ENCODE peak calls at places on chromosome 14, in eight cellular contexts. One of them, this sample, is unnamed.

GRCh38 chr14:20986811-20987210 is 3.0 kb upstream of the METTL17 start:
- DNase-seq in K562: peak; percentile 40
- DNase-seq in GM23248: peak; percentile 96
- DNase-seq in body of pancreas: peak; percentile 25
- DNase-seq in aorta: no peak
- DNase-seq in tibial nerve: peak; percentile 31
- DNase-seq in H1: no peak
- DNase-seq in breast epithelium: no peak
- DNase-seq in this sample: peak; percentile 62

GRCh38 chr14:101475468-101476257 is 85.6 kb upstream of the DIO3 start:
- DNase-seq in GM23248: peak; percentile 87
- DNase-seq in tibial nerve: peak; percentile 57
- DNase-seq in H1: no peak
- DNase-seq in aorta: peak; percentile 72
- DNase-seq in body of pancreas: peak; percentile 75
- DNase-seq in K562: no peak
- DNase-seq in breast epithelium: peak; percentile 41
- DNase-seq in this sample: no peak

GRCh38 chr14:64387232-64387737 is 868 bp upstream of the MTHFD1 start:
- DNase-seq in breast epithelium: no peak
- DNase-seq in aorta: no peak
- DNase-seq in tibial nerve: peak; percentile 20
- DNase-seq in K562: peak; percentile 48
- DNase-seq in GM23248: peak; percentile 59
- DNase-seq in H1: no peak
- DNase-seq in body of pancreas: no peak
- DNase-seq in this sample: no peak

GRCh38 chr14:88790501-88791251 is 2.1 kb downstream of the EML5 start:
- DNase-seq in breast epithelium: no peak
- DNase-seq in GM23248: no peak
- DNase-seq in body of pancreas: no peak
- DNase-seq in aorta: no peak
- DNase-seq in H1: no peak
- DNase-seq in K562: no peak
- DNase-seq in tibial nerve: no peak
- DNase-seq in this sample: no peak

GRCh38 chr14:61288228-61288627 is 7.1 kb upstream of the TMEM30B start:
- DNase-seq in body of pancreas: no peak
- DNase-seq in breast epithelium: no peak
- DNase-seq in aorta: no peak
- DNase-seq in H1: no peak
- DNase-seq in GM23248: no peak
- DNase-seq in tibial nerve: no peak
- DNase-seq in K562: no peak
- DNase-seq in this sample: no peak

GRCh38 chr14:30034049-30034635 is 106.5 kb upstream of the PRKD1 start:
- DNase-seq in tibial nerve: no peak
- DNase-seq in body of pancreas: no peak
- DNase-seq in breast epithelium: no peak
- DNase-seq in GM23248: peak; percentile 42
- DNase-seq in K562: no peak
- DNase-seq in H1: no peak
- DNase-seq in aorta: no peak
- DNase-seq in this sample: no peak

GRCh38 chr14:81402123-81402495 is 2.0 kb upstream of the STON2 start:
- DNase-seq in body of pancreas: no peak
- DNase-seq in tibial nerve: no peak
- DNase-seq in aorta: no peak
- DNase-seq in GM23248: peak; percentile 66
- DNase-seq in H1: no peak
- DNase-seq in breast epithelium: no peak
- DNase-seq in K562: peak; percentile 84
- DNase-seq in this sample: no peak

GRCh38 chr14:89351364-89351957 is 65.6 kb downstream of the FOXN3 start:
- DNase-seq in K562: no peak
- DNase-seq in GM23248: peak; percentile 42
- DNase-seq in H1: peak; percentile 51
- DNase-seq in aorta: no peak
- DNase-seq in body of pancreas: peak; percentile 81
- DNase-seq in breast epithelium: no peak
- DNase-seq in tibial nerve: no peak
- DNase-seq in this sample: peak; percentile 61

GRCh38 chr14:80695869-80696268 is 245.7 kb downstream of the CEP128 start:
- DNase-seq in tibial nerve: no peak
- DNase-seq in aorta: no peak
- DNase-seq in GM23248: no peak
- DNase-seq in H1: no peak
- DNase-seq in body of pancreas: no peak
- DNase-seq in breast epithelium: no peak
- DNase-seq in K562: no peak
- DNase-seq in this sample: no peak

GRCh38 chr14:67674139-67674479 is 323 bp downstream of the VTI1B start:
- DNase-seq in aorta: peak; percentile 90
- DNase-seq in K562: peak; percentile 81
- DNase-seq in H1: peak; percentile 85
- DNase-seq in tibial nerve: peak; percentile 40
- DNase-seq in GM23248: peak; percentile 83
- DNase-seq in body of pancreas: peak; percentile 71
- DNase-seq in breast epithelium: peak; percentile 68
- DNase-seq in this sample: peak; percentile 71

GRCh38 chr14:62118461-62118860 is 356.2 kb downstream of the SNAPC1 start:
- DNase-seq in aorta: no peak
- DNase-seq in body of pancreas: no peak
- DNase-seq in GM23248: no peak
- DNase-seq in tibial nerve: no peak
- DNase-seq in H1: no peak
- DNase-seq in breast epithelium: no peak
- DNase-seq in K562: no peak
- DNase-seq in this sample: no peak

GRCh38 chr14:56659964-56660551 is 80.5 kb downstream of the TMEM260 start:
- DNase-seq in breast epithelium: no peak
- DNase-seq in tibial nerve: no peak
- DNase-seq in K562: peak; percentile 38
- DNase-seq in aorta: no peak
- DNase-seq in body of pancreas: no peak
- DNase-seq in GM23248: peak; percentile 55
- DNase-seq in H1: no peak
- DNase-seq in this sample: peak; percentile 6

GRCh38 chr14:40685764-40686163 is 920.9 kb upstream of the LRFN5 start:
- DNase-seq in tibial nerve: no peak
- DNase-seq in H1: no peak
- DNase-seq in K562: no peak
- DNase-seq in breast epithelium: no peak
- DNase-seq in GM23248: no peak
- DNase-seq in body of pancreas: no peak
- DNase-seq in aorta: no peak
- DNase-seq in this sample: no peak

GRCh38 chr14:96255501-96256366 is at the start of gene BDKRB1:
- DNase-seq in tibial nerve: no peak
- DNase-seq in aorta: no peak
- DNase-seq in K562: no peak
- DNase-seq in breast epithelium: no peak
- DNase-seq in body of pancreas: no peak
- DNase-seq in H1: no peak
- DNase-seq in GM23248: peak; percentile 93
- DNase-seq in this sample: no peak

GRCh38 chr14:24692382-24693352 is 58.7 kb upstream of the GZMB start:
- DNase-seq in GM23248: no peak
- DNase-seq in H1: no peak
- DNase-seq in breast epithelium: no peak
- DNase-seq in aorta: no peak
- DNase-seq in K562: no peak
- DNase-seq in body of pancreas: no peak
- DNase-seq in tibial nerve: no peak
- DNase-seq in this sample: no peak

GRCh38 chr14:65164068-65164824 is 61.9 kb upstream of the MAX start:
- DNase-seq in tibial nerve: peak; percentile 47
- DNase-seq in K562: peak; percentile 64
- DNase-seq in body of pancreas: peak; percentile 49
- DNase-seq in aorta: no peak
- DNase-seq in GM23248: peak; percentile 70
- DNase-seq in H1: no peak
- DNase-seq in breast epithelium: no peak
- DNase-seq in this sample: no peak

DNA sequence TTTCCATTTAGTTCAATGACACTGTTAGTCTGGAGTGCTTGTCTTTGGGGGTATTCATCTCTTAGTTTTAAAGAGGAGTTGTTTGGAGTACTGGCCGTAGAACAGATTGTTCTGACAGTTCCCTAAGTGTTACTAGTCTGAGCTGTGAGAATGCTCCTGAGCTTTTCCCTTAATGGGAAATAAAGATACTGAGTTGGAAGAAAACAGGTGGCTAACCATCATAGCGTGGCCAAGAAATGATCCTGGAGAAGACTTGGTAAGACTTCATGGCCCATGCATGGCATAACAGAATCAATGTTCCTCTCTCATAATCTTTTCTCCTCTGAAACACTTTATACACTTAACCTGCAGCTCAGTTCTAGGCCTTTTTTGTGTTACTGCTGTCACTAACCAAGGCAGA is 6.2 kb downstream of the CALM1 start:
- DNase-seq in K562: no peak
- DNase-seq in aorta: no peak
- DNase-seq in body of pancreas: no peak
- DNase-seq in GM23248: no peak
- DNase-seq in breast epithelium: no peak
- DNase-seq in tibial nerve: no peak
- DNase-seq in H1: no peak
- DNase-seq in this sample: no peak
- H3K4me1 ChIP-seq in K562: peaks cover 8% of the 10 kb centered on the region
- H3K4me1 ChIP-seq in aorta: peaks cover 4% of the 10 kb centered on the region
- H3K4me1 ChIP-seq in body of pancreas: peaks cover 22% of the 10 kb centered on the region
- H3K4me1 ChIP-seq in GM23248: peaks cover 18% of the 10 kb centered on the region
- H3K4me1 ChIP-seq in breast epithelium: no peaks in the 10 kb centered on the region
- H3K4me1 ChIP-seq in tibial nerve: peaks cover 56% of the 10 kb centered on the region
- H3K4me1 ChIP-seq in H1: peaks cover 2% of the 10 kb centered on the region
- H3K4me1 ChIP-seq in this sample: peaks cover 18% of the 10 kb centered on the region

DNA sequence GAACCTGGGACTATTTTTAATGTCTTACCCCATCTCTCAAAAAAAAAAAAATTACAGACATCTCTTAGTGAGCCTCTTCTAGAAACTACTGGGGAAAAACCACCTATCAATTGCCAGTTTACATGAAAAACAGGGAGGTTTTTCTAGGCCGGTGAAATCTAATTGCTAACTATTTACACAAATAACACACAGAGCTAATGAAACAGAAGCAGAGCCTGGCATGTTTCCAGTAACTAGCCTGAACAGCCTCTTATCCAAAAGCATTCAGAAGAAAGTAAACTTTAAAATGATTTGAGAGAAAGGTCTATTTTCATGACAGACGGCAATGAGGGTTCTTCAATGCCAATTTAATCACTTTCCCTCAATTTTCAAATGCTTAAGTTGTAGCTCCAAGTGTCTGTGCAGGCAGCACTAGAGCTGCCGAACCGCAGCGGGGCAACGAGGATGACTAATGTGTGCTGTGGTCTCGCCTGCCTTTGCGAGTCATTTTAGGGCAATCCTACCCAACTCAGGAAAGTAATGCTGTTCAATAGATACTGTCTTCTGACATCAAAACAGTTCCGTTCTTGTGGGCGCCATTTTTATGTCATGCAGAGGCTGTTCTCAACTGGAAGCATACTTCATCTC is 84.6 kb downstream of the SETD3 start:
- DNase-seq in breast epithelium: no peak
- DNase-seq in H1: peak; percentile 33
- DNase-seq in body of pancreas: no peak
- DNase-seq in aorta: no peak
- DNase-seq in tibial nerve: no peak
- DNase-seq in K562: no peak
- DNase-seq in GM23248: peak; percentile 66
- DNase-seq in this sample: no peak
- H3K4me3 ChIP-seq in breast epithelium: no peak overlapping the region
- H3K4me3 ChIP-seq in H1: no peak overlapping the region
- H3K4me3 ChIP-seq in body of pancreas: no peak overlapping the region
- H3K4me3 ChIP-seq in aorta: no peak overlapping the region
- H3K4me3 ChIP-seq in tibial nerve: no peak overlapping the region
- H3K4me3 ChIP-seq in K562: no peak overlapping the region
- H3K4me3 ChIP-seq in GM23248: no peak overlapping the region
- H3K4me3 ChIP-seq in this sample: no peak overlapping the region

GRCh38 chr14:94547151-94547680 is 14.0 kb upstream of the SERPINA4 start:
- DNase-seq in K562: no peak
- DNase-seq in breast epithelium: no peak
- DNase-seq in body of pancreas: no peak
- DNase-seq in H1: no peak
- DNase-seq in aorta: no peak
- DNase-seq in GM23248: no peak
- DNase-seq in tibial nerve: no peak
- DNase-seq in this sample: no peak
- H3K27me3 ChIP-seq in K562: no peaks in the 10 kb centered on the region
- H3K27me3 ChIP-seq in breast epithelium: no peaks in the 10 kb centered on the region
- H3K27me3 ChIP-seq in body of pancreas: no peaks in the 10 kb centered on the region
- H3K27me3 ChIP-seq in H1: no peaks in the 10 kb centered on the region
- H3K27me3 ChIP-seq in aorta: peaks cover 2% of the 10 kb centered on the region
- H3K27me3 ChIP-seq in GM23248: no peaks in the 10 kb centered on the region
- H3K27me3 ChIP-seq in tibial nerve: no peaks in the 10 kb centered on the region
- H3K27me3 ChIP-seq in this sample: no peaks in the 10 kb centered on the region

GRCh38 chr14:91862417-91862816 is 4.9 kb downstream of the TC2N start:
- DNase-seq in tibial nerve: no peak
- DNase-seq in body of pancreas: no peak
- DNase-seq in K562: no peak
- DNase-seq in H1: no peak
- DNase-seq in breast epithelium: no peak
- DNase-seq in GM23248: no peak
- DNase-seq in aorta: no peak
- DNase-seq in this sample: no peak

GRCh38 chr14:91866511-91867295 is 633 bp downstream of the TC2N start:
- DNase-seq in GM23248: no peak
- DNase-seq in H1: no peak
- DNase-seq in K562: no peak
- DNase-seq in body of pancreas: no peak
- DNase-seq in breast epithelium: no peak
- DNase-seq in tibial nerve: no peak
- DNase-seq in aorta: no peak
- DNase-seq in this sample: no peak

GRCh38 chr14:91869556-91869955 is 2.2 kb upstream of the TC2N start:
- DNase-seq in body of pancreas: no peak
- DNase-seq in GM23248: no peak
- DNase-seq in breast epithelium: no peak
- DNase-seq in tibial nerve: no peak
- DNase-seq in aorta: no peak
- DNase-seq in H1: no peak
- DNase-seq in K562: no peak
- DNase-seq in this sample: no peak

GRCh38 chr14:91867316-91867988 is at the start of gene TC2N:
- DNase-seq in breast epithelium: no peak
- DNase-seq in H1: no peak
- DNase-seq in body of pancreas: no peak
- DNase-seq in aorta: no peak
- DNase-seq in GM23248: no peak
- DNase-seq in tibial nerve: no peak
- DNase-seq in K562: no peak
- DNase-seq in this sample: no peak

DNA sequence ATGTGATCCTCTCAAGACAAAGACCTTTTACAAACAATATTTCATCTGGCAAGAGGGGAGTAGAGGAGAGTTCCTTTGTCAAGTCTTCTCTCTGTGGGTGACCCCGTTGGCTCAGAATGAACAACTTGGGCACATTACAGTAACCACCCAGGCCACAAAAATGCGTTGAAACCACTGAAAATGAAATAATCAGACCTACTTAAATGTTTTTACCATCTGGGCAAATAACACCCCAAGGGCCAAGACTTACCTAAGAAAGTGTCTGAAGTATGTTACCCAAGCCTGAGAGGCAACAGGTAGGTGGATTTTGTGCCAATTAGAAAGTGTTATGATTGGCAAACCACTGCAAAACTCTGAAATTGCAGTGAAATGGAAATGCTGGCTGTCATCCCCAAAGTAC is 1.3 kb downstream of the TC2N start:
- DNase-seq in breast epithelium: no peak
- DNase-seq in GM23248: peak; percentile 20
- DNase-seq in aorta: no peak
- DNase-seq in body of pancreas: no peak
- DNase-seq in tibial nerve: no peak
- DNase-seq in K562: no peak
- DNase-seq in H1: no peak
- DNase-seq in this sample: no peak
- H3K4me1 ChIP-seq in breast epithelium: no peaks in the 10 kb centered on the region
- H3K4me1 ChIP-seq in GM23248: no peaks in the 10 kb centered on the region
- H3K4me1 ChIP-seq in aorta: no peaks in the 10 kb centered on the region
- H3K4me1 ChIP-seq in body of pancreas: peaks cover 25% of the 10 kb centered on the region
- H3K4me1 ChIP-seq in tibial nerve: peaks cover 10% of the 10 kb centered on the region
- H3K4me1 ChIP-seq in K562: no peaks in the 10 kb centered on the region
- H3K4me1 ChIP-seq in H1: no peaks in the 10 kb centered on the region
- H3K4me1 ChIP-seq in this sample: no peaks in the 10 kb centered on the region

This sample was measured in SJSA1.